ENCODE peak calls at places on chromosomes 4 and X, in nine cellular contexts. J, Q, F, C, G, R, U, K and M are unnamed samples.

GRCh38 chrX:70720721-70721120 is 187.8 kb downstream of the TEX11 start:
- DNase-seq in G (no peak), U (no peak), R (no peak), C (no peak), K (no peak), F (peak; percentile 16), J (no peak), Q (no peak), M (no peak)

GRCh38 chr4:51843309-51844156 is 580 bp downstream of the DCUN1D4 start:
- DNase-seq in G (peak; percentile 71), Q (no peak), F (peak; percentile 29), R (peak; percentile 67), K (peak; percentile 53), U (no peak), C (peak; percentile 68), J (peak; percentile 71), M (peak; percentile 39)

GRCh38 chr4:44583393-44583792 is 68.0 kb downstream of the YIPF7 start:
- DNase-seq in C (no peak), U (no peak), J (no peak), G (peak; percentile 1), F (no peak), K (no peak), Q (no peak), R (no peak), M (no peak)

GRCh38 chrX:39309018-39309620 is 507.9 kb downstream of the MID1IP1 start:
- DNase-seq in R (no peak), C (no peak), G (no peak), J (peak; percentile 11), F (peak; percentile 19), U (no peak), Q (no peak), K (no peak), M (no peak)

GRCh38 chrX:155263854-155264628 is at the start of gene RAB39B:
- DNase-seq in J (peak; percentile 4), G (peak; percentile 51), F (peak; percentile 50), C (peak; percentile 43), Q (no peak), R (peak; percentile 57), K (peak; percentile 12), U (peak; percentile 39), M (peak; percentile 52)

GRCh38 chr4:140152015-140152703 is 1.8 kb downstream of the MAML3 start:
- DNase-seq in Q (no peak), C (peak; percentile 79), K (peak; percentile 54), G (peak; percentile 50), U (peak; percentile 90), F (no peak), J (peak; percentile 31), R (peak; percentile 80), M (peak; percentile 81)

GRCh38 chr4:118281611-118282442 is 71.0 kb downstream of the PRSS12 start:
- DNase-seq in J (no peak), C (no peak), Q (no peak), U (peak; percentile 53), F (peak; percentile 59), G (peak; percentile 39), R (peak; percentile 34), K (no peak), M (no peak)

GRCh38 chr4:165325732-165326512 is 1.5 kb upstream of the MSMO1 start:
- DNase-seq in F (peak; percentile 95), J (no peak), R (peak; percentile 12), Q (no peak), G (no peak), K (no peak), C (no peak), U (no peak), M (no peak)

GRCh38 chr4:153326513-153326912 is 18.0 kb upstream of the MND1 start:
- DNase-seq in G (no peak), R (no peak), J (no peak), K (no peak), F (peak; percentile 86), U (no peak), Q (no peak), C (peak; percentile 52), M (peak; percentile 40)

GRCh38 chrX:10636337-10636736 is 16.0 kb upstream of the MID1 start:
- DNase-seq in F (no peak), J (peak; percentile 30), C (no peak), Q (no peak), G (no peak), R (peak; percentile 52), K (peak; percentile 22), U (no peak), M (peak; percentile 56)

GRCh38 chr4:126915999-126916625 is 716.6 kb upstream of the INTU start:
- DNase-seq in K (no peak), J (no peak), C (no peak), R (no peak), Q (no peak), G (no peak), F (no peak), U (no peak), M (no peak)

GRCh38 chr4:13483142-13484044 is 747 bp downstream of the RAB28 start:
- DNase-seq in K (peak; percentile 24), R (peak; percentile 36), G (peak; percentile 4), F (peak; percentile 48), Q (no peak), U (no peak), J (peak; percentile 26), C (peak; percentile 39), M (peak; percentile 8)

GRCh38 chrX:10280061-10280460 is 123.3 kb downstream of the CLCN4 start:
- DNase-seq in J (no peak), R (no peak), K (peak; percentile 16), U (no peak), F (no peak), G (no peak), Q (no peak), C (no peak), M (no peak)

GRCh38 chrX:130829526-130830515 is 73.2 kb downstream of the ENOX2 start:
- DNase-seq in C (no peak), U (no peak), K (no peak), J (no peak), G (no peak), R (no peak), F (peak; percentile 89), Q (no peak), M (no peak)

GRCh38 chr4:43882470-43882869 is 566.1 kb downstream of the KCTD8 start:
- DNase-seq in U (no peak), Q (no peak), G (no peak), C (no peak), R (no peak), K (no peak), F (no peak), J (no peak), M (no peak)

GRCh38 chr4:4394644-4395043 is 7.7 kb downstream of the NSG1 start:
- DNase-seq in F (peak; percentile 87), J (no peak), K (no peak), U (no peak), G (no peak), R (no peak), C (no peak), Q (peak; percentile 63), M (no peak)

GRCh38 chr4:182337366-182337765 is 94.2 kb downstream of the TENM3 start:
- DNase-seq in K (no peak), F (no peak), R (no peak), U (no peak), J (no peak), G (no peak), C (no peak), Q (no peak), M (no peak)

DNA sequence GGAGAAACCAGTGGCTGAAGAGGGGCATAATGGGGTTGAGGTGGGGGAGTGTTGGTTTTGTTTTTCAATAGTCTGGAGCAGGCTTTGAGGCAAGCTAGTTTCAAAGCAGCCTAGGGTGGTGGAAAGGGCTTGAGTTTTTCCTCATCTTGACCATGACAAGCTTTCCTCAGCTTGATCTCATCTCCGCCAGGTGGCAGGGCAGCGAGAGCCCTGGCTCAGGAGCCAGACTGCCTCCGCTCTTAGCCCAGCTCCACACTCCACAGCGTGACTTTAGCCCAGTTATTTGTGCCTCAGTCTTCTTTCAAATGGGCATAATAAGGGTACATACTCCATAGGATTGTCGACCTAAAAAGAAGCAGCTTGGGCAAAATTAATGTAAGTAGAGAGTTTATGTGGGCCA is 29.9 kb upstream of the SOWAHD start:
- DNase-seq in U (no peak), G (no peak), C (no peak), Q (no peak), R (no peak), J (no peak), K (no peak), F (no peak), M (peak; percentile 15)
- TF ChIP-seq CTCF in U (peak; percentile 12), G (no peak), C (no peak), Q (peak; percentile 36), R (peak; percentile 7), J (no peak), K (no peak), F (peak; percentile 32), M (no peak)

DNA sequence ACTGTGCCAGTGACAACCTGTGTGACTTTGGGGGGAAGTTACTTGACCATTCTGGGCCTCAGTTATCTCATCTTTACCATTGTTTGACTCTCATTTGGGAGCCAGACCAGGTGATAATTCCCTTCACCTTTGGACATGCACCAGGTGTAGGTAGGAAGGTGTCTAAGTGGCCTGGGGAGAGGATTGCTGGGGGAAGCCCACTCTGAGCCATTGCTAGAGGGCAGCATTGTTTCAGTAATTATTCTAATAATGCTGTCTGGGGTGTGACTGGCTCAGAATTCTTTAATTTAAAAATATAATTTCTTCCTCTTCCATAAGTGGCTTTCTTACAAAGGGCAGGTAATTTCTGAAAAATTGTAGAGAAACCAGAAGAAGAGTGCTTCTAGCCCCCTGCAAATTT is 104.3 kb downstream of the RTL9 start:
- DNase-seq in F (no peak), Q (no peak), K (no peak), R (peak; percentile 2), G (no peak), C (no peak), U (no peak), J (no peak), M (peak; percentile 2)
- TF ChIP-seq CTCF in F (no peak), Q (peak; percentile 66), K (no peak), R (peak; percentile 16), G (no peak), C (no peak), U (no peak), J (no peak), M (no peak)

DNA sequence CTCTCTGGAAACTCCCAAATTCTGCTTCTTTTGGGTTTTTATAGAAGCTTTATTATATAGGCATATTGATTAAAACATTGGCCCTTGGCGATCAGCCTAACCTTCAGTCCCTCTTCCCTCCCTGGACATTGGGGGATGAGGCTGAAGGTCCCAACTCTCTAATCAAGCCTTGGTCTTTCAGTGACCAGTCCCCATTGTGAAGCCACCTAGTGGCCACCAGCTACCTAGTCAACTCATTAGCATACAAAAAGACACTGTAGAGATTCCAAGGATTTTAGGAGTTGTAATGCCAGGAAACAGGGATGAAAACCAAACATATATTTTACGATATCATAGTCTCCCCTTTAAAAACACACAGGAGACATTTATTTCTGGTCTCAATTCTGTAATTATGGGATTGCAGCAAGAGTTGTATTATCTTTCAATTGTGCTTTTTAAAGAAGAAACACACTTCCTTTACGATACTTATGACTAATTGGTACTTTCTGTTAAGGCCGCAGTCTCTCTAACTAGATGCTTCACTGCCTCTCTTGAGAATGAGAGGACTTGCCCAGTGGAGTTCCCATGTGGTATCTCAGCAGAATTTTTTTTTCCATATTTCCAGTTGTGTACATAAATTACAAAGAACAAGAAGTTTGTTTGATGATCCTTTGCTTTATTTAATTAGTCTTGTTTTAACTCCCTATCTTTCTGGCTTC is 58.2 kb downstream of the WDR17 start:
- DNase-seq in C (peak; percentile 26), K (no peak), R (peak; percentile 50), U (no peak), G (peak; percentile 27), Q (no peak), J (no peak), F (peak; percentile 14), M (peak; percentile 9)
- TF ChIP-seq CTCF in C (peak; percentile 41), K (no peak), R (peak; percentile 55), U (peak; percentile 30), G (peak; percentile 64), Q (peak; percentile 77), J (peak; percentile 29), F (peak; percentile 60), M (peak; percentile 36)

GRCh38 chr4:99649778-99650177 is 7.8 kb downstream of the C4orf54 start:
- DNase-seq in F (no peak), C (no peak), G (no peak), Q (no peak), R (no peak), K (no peak), U (no peak), J (no peak), M (no peak)
- TF ChIP-seq CTCF in F (no peak), C (no peak), G (no peak), Q (no peak), R (no peak), K (no peak), U (no peak), J (no peak), M (no peak)